ENCODE peak calls at places on chromosomes 5 and 9, in six cellular contexts. N is stimulated activated CD8-positive, alpha-beta memory T cell treated with anti-CD3 and anti-CD28 coated beads, Interleukin-2, amount 100 ng/mL, for 48 hours; U is glutamatergic neuron; Q is tibial nerve; M is A172; K is IMR-90. R is an unnamed sample.

GRCh38 chr5:55994502-55994997 is at the start of gene IL6ST:
- DNase-seq in N (no peak), U (no peak), Q (peak; percentile 44), M (peak; percentile 87), K (peak; percentile 93), R (no peak)

GRCh38 chr9:18060304-18060934 is 413.5 kb upstream of the ADAMTSL1 start:
- DNase-seq in N (no peak), U (no peak), Q (no peak), M (no peak), K (no peak), R (peak; percentile 40)

GRCh38 chr9:131593936-131594665 is 48.8 kb downstream of the PRRT1B start:
- DNase-seq in N (no peak), U (no peak), Q (no peak), M (no peak), K (no peak), R (no peak)

GRCh38 chr5:89064054-89064453 is 181.1 kb upstream of the MEF2C start:
- DNase-seq in N (no peak), U (no peak), Q (no peak), M (no peak), K (no peak), R (no peak)

GRCh38 chr9:137318976-137319375 is 16.9 kb upstream of the NRARP start:
- DNase-seq in N (no peak), U (peak; percentile 69), Q (no peak), M (no peak), K (peak; percentile 5), R (no peak)

GRCh38 chr9:75892168-75892901 is 1.9 kb downstream of the PCSK5 start:
- DNase-seq in N (no peak), U (peak; percentile 55), Q (peak; percentile 18), M (no peak), K (no peak), R (no peak)

GRCh38 chr5:59007460-59008063 is 424.7 kb downstream of the RAB3C start:
- DNase-seq in N (no peak), U (no peak), Q (no peak), M (peak; percentile 22), K (peak; percentile 39), R (no peak)

GRCh38 chr9:101673642-101674041 is 64.8 kb downstream of the GRIN3A start:
- DNase-seq in N (no peak), U (no peak), Q (no peak), M (no peak), K (no peak), R (no peak)

GRCh38 chr9:110835404-110835803 is 166.8 kb downstream of the MUSK start:
- DNase-seq in N (no peak), U (no peak), Q (no peak), M (peak; percentile 94), K (peak; percentile 91), R (no peak)

GRCh38 chr9:129080312-129080607 is 651 bp upstream of the DOLPP1 start:
- DNase-seq in N (no peak), U (no peak), Q (no peak), M (no peak), K (no peak), R (no peak)

GRCh38 chr9:123346826-123347225 is 9.2 kb upstream of the CRB2 start:
- DNase-seq in N (no peak), U (no peak), Q (no peak), M (no peak), K (no peak), R (no peak)

GRCh38 chr5:179211076-179211475 is 134.2 kb downstream of the ADAMTS2 start:
- DNase-seq in N (no peak), U (peak; percentile 23), Q (no peak), M (no peak), K (peak; percentile 29), R (no peak)

GRCh38 chr9:115614931-115615401 is 497.0 kb upstream of the TNC start:
- DNase-seq in N (no peak), U (no peak), Q (no peak), M (peak; percentile 17), K (peak; percentile 45), R (no peak)

GRCh38 chr9:129775443-129775842 is 22.6 kb upstream of the PTGES start:
- DNase-seq in N (no peak), U (no peak), Q (no peak), M (no peak), K (no peak), R (no peak)

GRCh38 chr5:93574939-93575241 is 6.1 kb downstream of the NR2F1-AS1 start:
- DNase-seq in N (no peak), U (no peak), Q (no peak), M (no peak), K (no peak), R (no peak)

GRCh38 chr5:169286572-169287325 is 14.2 kb downstream of the SLIT3 start:
- DNase-seq in N (no peak), U (no peak), Q (no peak), M (no peak), K (no peak), R (no peak)

GRCh38 chr5:6632324-6632930 is 417 bp downstream of the NSUN2 start:
- DNase-seq in N (no peak), U (no peak), Q (no peak), M (peak; percentile 33), K (no peak), R (peak; percentile 22)

GRCh38 chr5:34519489-34520220 is 136.5 kb upstream of the RAI14 start:
- DNase-seq in N (no peak), U (no peak), Q (no peak), M (peak; percentile 36), K (peak; percentile 70), R (no peak)

GRCh38 chr9:124511426-124511840 is 4.2 kb upstream of the NR5A1 start:
- DNase-seq in N (no peak), U (no peak), Q (no peak), M (no peak), K (no peak), R (no peak)

GRCh38 chr5:129199308-129199707 is 104.8 kb downstream of the ISOC1 start:
- DNase-seq in N (no peak), U (no peak), Q (no peak), M (no peak), K (no peak), R (no peak)

GRCh38 chr9:125204477-125204876 is 4.1 kb downstream of the RABEPK start:
- DNase-seq in N (no peak), U (no peak), Q (no peak), M (no peak), K (no peak), R (no peak)